ENCODE peak calls at places on chromosomes 3 and 15, in seven cellular contexts. One of them, this sample, is unnamed.
A peak's percentile ranks its signal among the peaks of the same experiment; 100 is the strongest.

GRCh38 chr3:102979682-102980378 is 545.0 kb downstream of the ZPLD1 start:
- DNase-seq in tibial nerve: peak; percentile 88
- DNase-seq in non-pigmented ciliary epithelial cell: peak; percentile 85
- DNase-seq in activated CD4-positive, alpha-beta T cell treated with anti-CD3 and anti-CD28 coated beads for 1 hour: no peak
- DNase-seq in globus pallidus: no peak
- DNase-seq in HEK293T: no peak
- DNase-seq in activated T-helper 1 cell treated with anti-CD3 and anti-CD28 coated beads, Interleukin-2, amount 50 U/mL, for 16 hours: no peak
- DNase-seq in this sample: peak; percentile 19

GRCh38 chr3:106265704-106266103 is 396.9 kb upstream of the CBLB start:
- DNase-seq in non-pigmented ciliary epithelial cell: no peak
- DNase-seq in tibial nerve: no peak
- DNase-seq in HEK293T: no peak
- DNase-seq in globus pallidus: no peak
- DNase-seq in activated CD4-positive, alpha-beta T cell treated with anti-CD3 and anti-CD28 coated beads for 1 hour: no peak
- DNase-seq in activated T-helper 1 cell treated with anti-CD3 and anti-CD28 coated beads, Interleukin-2, amount 50 U/mL, for 16 hours: no peak
- DNase-seq in this sample: no peak

GRCh38 chr3:72032435-72033118 is 247.6 kb upstream of the PROK2 start:
- DNase-seq in activated T-helper 1 cell treated with anti-CD3 and anti-CD28 coated beads, Interleukin-2, amount 50 U/mL, for 16 hours: no peak
- DNase-seq in globus pallidus: no peak
- DNase-seq in tibial nerve: no peak
- DNase-seq in activated CD4-positive, alpha-beta T cell treated with anti-CD3 and anti-CD28 coated beads for 1 hour: no peak
- DNase-seq in HEK293T: no peak
- DNase-seq in non-pigmented ciliary epithelial cell: no peak
- DNase-seq in this sample: no peak

GRCh38 chr3:185317674-185318073 is 45.3 kb upstream of the MAP3K13 start:
- DNase-seq in HEK293T: no peak
- DNase-seq in activated T-helper 1 cell treated with anti-CD3 and anti-CD28 coated beads, Interleukin-2, amount 50 U/mL, for 16 hours: no peak
- DNase-seq in globus pallidus: no peak
- DNase-seq in non-pigmented ciliary epithelial cell: no peak
- DNase-seq in activated CD4-positive, alpha-beta T cell treated with anti-CD3 and anti-CD28 coated beads for 1 hour: no peak
- DNase-seq in tibial nerve: no peak
- DNase-seq in this sample: no peak

GRCh38 chr3:59908280-59908679 is 858.5 kb upstream of the CFAP20DC start:
- DNase-seq in non-pigmented ciliary epithelial cell: no peak
- DNase-seq in globus pallidus: no peak
- DNase-seq in activated T-helper 1 cell treated with anti-CD3 and anti-CD28 coated beads, Interleukin-2, amount 50 U/mL, for 16 hours: no peak
- DNase-seq in HEK293T: no peak
- DNase-seq in activated CD4-positive, alpha-beta T cell treated with anti-CD3 and anti-CD28 coated beads for 1 hour: no peak
- DNase-seq in tibial nerve: no peak
- DNase-seq in this sample: no peak

GRCh38 chr15:80595391-80595790 is 99.7 kb upstream of the ABHD17C start:
- DNase-seq in activated T-helper 1 cell treated with anti-CD3 and anti-CD28 coated beads, Interleukin-2, amount 50 U/mL, for 16 hours: no peak
- DNase-seq in globus pallidus: no peak
- DNase-seq in activated CD4-positive, alpha-beta T cell treated with anti-CD3 and anti-CD28 coated beads for 1 hour: no peak
- DNase-seq in non-pigmented ciliary epithelial cell: no peak
- DNase-seq in HEK293T: no peak
- DNase-seq in tibial nerve: no peak
- DNase-seq in this sample: no peak

GRCh38 chr3:188421151-188421821 is 267.3 kb downstream of the LPP start:
- DNase-seq in HEK293T: no peak
- DNase-seq in activated T-helper 1 cell treated with anti-CD3 and anti-CD28 coated beads, Interleukin-2, amount 50 U/mL, for 16 hours: no peak
- DNase-seq in tibial nerve: no peak
- DNase-seq in activated CD4-positive, alpha-beta T cell treated with anti-CD3 and anti-CD28 coated beads for 1 hour: no peak
- DNase-seq in non-pigmented ciliary epithelial cell: peak; percentile 79
- DNase-seq in globus pallidus: no peak
- DNase-seq in this sample: no peak

GRCh38 chr3:131526801-131527347 is 24.1 kb upstream of the MRPL3 start:
- DNase-seq in globus pallidus: no peak
- DNase-seq in activated CD4-positive, alpha-beta T cell treated with anti-CD3 and anti-CD28 coated beads for 1 hour: no peak
- DNase-seq in tibial nerve: no peak
- DNase-seq in HEK293T: no peak
- DNase-seq in activated T-helper 1 cell treated with anti-CD3 and anti-CD28 coated beads, Interleukin-2, amount 50 U/mL, for 16 hours: no peak
- DNase-seq in non-pigmented ciliary epithelial cell: peak; percentile 6
- DNase-seq in this sample: no peak

GRCh38 chr3:140742116-140742515 is 64.3 kb downstream of the TRIM42 start:
- DNase-seq in activated T-helper 1 cell treated with anti-CD3 and anti-CD28 coated beads, Interleukin-2, amount 50 U/mL, for 16 hours: no peak
- DNase-seq in activated CD4-positive, alpha-beta T cell treated with anti-CD3 and anti-CD28 coated beads for 1 hour: no peak
- DNase-seq in non-pigmented ciliary epithelial cell: no peak
- DNase-seq in HEK293T: no peak
- DNase-seq in tibial nerve: no peak
- DNase-seq in globus pallidus: no peak
- DNase-seq in this sample: no peak

GRCh38 chr15:36208868-36209582 is 370.4 kb upstream of the CDIN1 start:
- DNase-seq in activated CD4-positive, alpha-beta T cell treated with anti-CD3 and anti-CD28 coated beads for 1 hour: no peak
- DNase-seq in globus pallidus: no peak
- DNase-seq in non-pigmented ciliary epithelial cell: no peak
- DNase-seq in HEK293T: no peak
- DNase-seq in tibial nerve: no peak
- DNase-seq in activated T-helper 1 cell treated with anti-CD3 and anti-CD28 coated beads, Interleukin-2, amount 50 U/mL, for 16 hours: no peak
- DNase-seq in this sample: peak; percentile 6

GRCh38 chr15:100901296-100901695 is 17.9 kb upstream of the LRRK1 start:
- DNase-seq in HEK293T: no peak
- DNase-seq in tibial nerve: no peak
- DNase-seq in activated T-helper 1 cell treated with anti-CD3 and anti-CD28 coated beads, Interleukin-2, amount 50 U/mL, for 16 hours: no peak
- DNase-seq in non-pigmented ciliary epithelial cell: no peak
- DNase-seq in activated CD4-positive, alpha-beta T cell treated with anti-CD3 and anti-CD28 coated beads for 1 hour: no peak
- DNase-seq in globus pallidus: no peak
- DNase-seq in this sample: no peak

GRCh38 chr3:140509534-140509933 is 168.3 kb upstream of the TRIM42 start:
- DNase-seq in activated CD4-positive, alpha-beta T cell treated with anti-CD3 and anti-CD28 coated beads for 1 hour: no peak
- DNase-seq in non-pigmented ciliary epithelial cell: no peak
- DNase-seq in HEK293T: no peak
- DNase-seq in globus pallidus: no peak
- DNase-seq in activated T-helper 1 cell treated with anti-CD3 and anti-CD28 coated beads, Interleukin-2, amount 50 U/mL, for 16 hours: no peak
- DNase-seq in tibial nerve: no peak
- DNase-seq in this sample: no peak